ENCODE peak calls at places on chromosome 5, in seven cellular contexts. O is uterus, Y is right lobe of liver, T is sigmoid colon, S is A549, V is K562, P is IMR-90. Z is an unnamed sample.

GRCh38 chr5:112697301-112697700 is 40.4 kb upstream of the APC start:
- DNase-seq in Y (no peak), T (no peak), P (no peak), S (no peak), V (no peak), O (no peak), Z (no peak)

GRCh38 chr5:66796306-66797292 is 200.4 kb downstream of the MAST4 start:
- DNase-seq in S (peak; percentile 14), V (no peak), Y (no peak), O (no peak), P (peak; percentile 3), T (no peak), Z (no peak)

GRCh38 chr5:131610198-131611063 is 24.6 kb downstream of the RAPGEF6 start:
- DNase-seq in T (no peak), V (no peak), Y (no peak), O (no peak), S (peak; percentile 37), P (peak; percentile 95), Z (no peak)

GRCh38 chr5:25858019-25858418 is 1180.4 kb downstream of the CDH9 start:
- DNase-seq in Y (no peak), T (no peak), P (no peak), V (peak; percentile 1), O (no peak), S (peak; percentile 32), Z (no peak)

GRCh38 chr5:178194026-178194425 is 6.9 kb upstream of the GMCL2 start:
- DNase-seq in T (no peak), Y (no peak), O (no peak), P (no peak), V (no peak), S (no peak), Z (no peak)

GRCh38 chr5:135426102-135427082 is 20.8 kb downstream of the DCANP1 start:
- DNase-seq in P (peak; percentile 61), V (peak; percentile 73), O (no peak), T (no peak), S (peak; percentile 63), Y (no peak), Z (no peak)

GRCh38 chr5:78794693-78795215 is 146.2 kb upstream of the LHFPL2 start:
- DNase-seq in O (no peak), V (no peak), P (no peak), T (no peak), Y (no peak), S (no peak), Z (no peak)

GRCh38 chr5:41778410-41778809 is 91.8 kb downstream of the OXCT1 start:
- DNase-seq in P (no peak), Y (no peak), T (no peak), O (no peak), V (no peak), S (no peak), Z (no peak)

GRCh38 chr5:172713113-172713808 is 57.7 kb downstream of the DUSP1 start:
- DNase-seq in S (peak; percentile 62), O (peak; percentile 72), T (peak; percentile 75), Y (peak; percentile 70), P (no peak), V (peak; percentile 62), Z (peak; percentile 63)

GRCh38 chr5:124453221-124454032 is 293.0 kb downstream of the ZNF608 start:
- DNase-seq in S (no peak), Y (no peak), V (no peak), O (no peak), P (peak; percentile 89), T (no peak), Z (no peak)

GRCh38 chr5:73088026-73088425 is 32.3 kb upstream of the TMEM171 start:
- DNase-seq in Y (no peak), S (no peak), T (no peak), P (peak; percentile 46), O (no peak), V (no peak), Z (no peak)

GRCh38 chr5:80885698-80886000 is 74.5 kb upstream of the RASGRF2 start:
- DNase-seq in O (no peak), P (no peak), S (peak; percentile 22), Y (no peak), T (no peak), V (no peak), Z (no peak)

GRCh38 chr5:175343292-175343691 is 100.7 kb downstream of the DRD1 start:
- DNase-seq in O (no peak), V (no peak), Y (no peak), S (no peak), P (no peak), T (no peak), Z (no peak)

GRCh38 chr5:99033014-99033931 is 104.5 kb upstream of the CHD1 start:
- DNase-seq in T (no peak), P (peak; percentile 7), S (no peak), O (no peak), Y (no peak), V (peak; percentile 27), Z (no peak)

DNA sequence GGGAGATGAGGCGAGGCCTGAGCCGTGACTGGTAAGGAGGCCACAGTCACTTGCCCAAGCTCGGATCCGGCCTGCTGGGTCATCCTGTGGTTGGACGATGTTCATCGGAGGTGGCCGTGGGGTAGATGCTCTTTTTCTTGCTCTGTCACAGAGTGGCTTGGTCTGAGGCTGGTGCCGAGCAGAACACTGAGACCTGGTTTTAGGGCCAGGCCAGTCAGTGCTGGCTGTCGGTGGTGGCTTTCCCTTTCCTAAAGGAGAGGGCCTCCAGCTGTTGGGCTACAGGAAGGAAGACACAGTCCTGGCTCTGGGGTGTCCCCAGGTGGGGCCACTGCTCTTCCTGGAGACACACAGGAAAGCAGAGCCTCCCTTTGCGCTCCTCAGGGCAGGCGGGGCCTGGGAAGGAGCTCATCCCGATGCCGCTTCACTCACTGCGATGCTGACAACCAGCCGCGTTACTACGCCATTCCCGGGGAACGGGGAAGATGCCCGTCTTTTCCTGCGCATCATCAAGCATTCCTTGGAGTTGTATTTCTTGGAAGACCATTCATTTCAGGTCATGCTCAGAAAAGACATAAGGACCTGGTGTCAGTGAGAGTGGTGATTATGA is 254.8 kb upstream of the IRX4 start:
- DNase-seq in S (no peak), Y (no peak), T (no peak), V (no peak), P (no peak), O (no peak), Z (no peak)
- H3K9me3 ChIP-seq in S (no peaks in the 10 kb centered on the region), Y (no peaks in the 10 kb centered on the region), T (no peaks in the 10 kb centered on the region), V (no peaks in the 10 kb centered on the region), P (peaks cover 45% of the 10 kb centered on the region), O (no peaks in the 10 kb centered on the region), Z (no peaks in the 10 kb centered on the region)

GRCh38 chr5:36153727-36154126 is 1.8 kb downstream of the SKP2 start:
- DNase-seq in Y (no peak), V (peak; percentile 8), T (no peak), P (no peak), O (no peak), S (no peak), Z (no peak)

GRCh38 chr5:36152324-36153298 is 700 bp downstream of the SKP2 start:
- DNase-seq in V (peak; percentile 30), Y (no peak), S (no peak), P (peak; percentile 27), O (no peak), T (no peak), Z (no peak)

GRCh38 chr5:36153299-36153677 is 1.4 kb downstream of the SKP2 start:
- DNase-seq in V (peak; percentile 9), S (no peak), O (no peak), Y (no peak), P (no peak), T (no peak), Z (no peak)

GRCh38 chr5:36150676-36151433 is 832 bp downstream of the LMBRD2 start:
- DNase-seq in T (no peak), Y (peak; percentile 49), S (peak; percentile 63), P (peak; percentile 48), V (peak; percentile 89), O (no peak), Z (peak; percentile 45)

GRCh38 chr5:36151434-36152323 is at the start of the genes LMBRD2 and SKP2:
- DNase-seq in V (peak; percentile 99), P (peak; percentile 98), T (peak; percentile 98), Y (peak; percentile 99), O (peak; percentile 97), S (peak; percentile 95), Z (peak; percentile 98)
- TF ChIP-seq POLR2A in V (peak; percentile 82), P (peak; percentile 28), T (peak; percentile 26), Y (peak; percentile 78), O (peak; percentile 43), S (peak; percentile 82), Z (peak; percentile 73)

GRCh38 chr5:180067986-180068385 is 3.6 kb downstream of the RNF130 start:
- DNase-seq in V (no peak), O (no peak), P (no peak), Y (no peak), S (no peak), T (no peak), Z (no peak)
- H3K9me3 ChIP-seq in V (peaks cover 4% of the 10 kb centered on the region), O (no peaks in the 10 kb centered on the region), P (peaks cover 3% of the 10 kb centered on the region), Y (no peaks in the 10 kb centered on the region), S (peaks cover 9% of the 10 kb centered on the region), T (no peaks in the 10 kb centered on the region), Z (peaks cover 6% of the 10 kb centered on the region)

DNA sequence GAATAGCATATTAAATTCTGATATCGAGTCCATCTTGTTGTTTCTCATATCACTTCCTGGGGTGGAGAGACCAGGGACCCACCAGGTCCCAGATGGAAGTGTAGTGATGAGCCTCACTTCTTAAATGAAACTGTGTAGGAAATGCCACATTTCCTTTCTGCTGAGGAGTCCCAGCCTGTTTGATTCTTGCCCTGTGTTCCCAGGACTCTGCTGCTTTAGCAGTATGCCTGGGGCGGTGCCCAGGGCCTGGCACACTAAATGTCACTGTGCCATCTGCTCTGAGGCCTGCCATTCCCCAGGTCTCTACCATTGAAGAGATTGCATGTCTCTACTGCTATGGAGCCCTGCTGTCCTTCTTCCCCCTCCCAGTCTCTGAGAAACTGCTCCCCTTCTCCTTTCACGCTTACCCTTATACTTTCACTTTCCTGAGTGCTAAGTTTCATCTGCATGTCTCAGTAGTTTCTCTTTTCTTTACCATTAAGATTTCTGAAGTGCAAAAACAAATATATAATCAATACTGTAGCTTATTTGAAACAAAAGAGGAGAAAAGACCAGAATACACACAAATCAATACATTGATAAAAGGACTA is 260.4 kb downstream of the GABRB2 start:
- DNase-seq in O (no peak), P (no peak), Y (no peak), T (no peak), V (no peak), S (no peak), Z (no peak)
- TF ChIP-seq POLR2A in O (no peak), P (no peak), Y (no peak), T (no peak), V (no peak), S (no peak), Z (no peak)

Z was measured in heart left ventricle.